ENCODE peak calls at places on chromosome 6, in six cellular contexts. K, B, J, N, Q and U are unnamed samples.

GRCh38 chr6:71531006-71531405 is 242.4 kb downstream of the OGFRL1 start:
- DNase-seq in K (no peak), B (no peak), J (no peak), N (no peak), Q (no peak), U (no peak)

GRCh38 chr6:157246048-157246630 is 77.2 kb downstream of the TMEM242 start:
- DNase-seq in K (no peak), B (no peak), J (no peak), N (no peak), Q (no peak), U (peak)

GRCh38 chr6:17635568-17635967 is 35.5 kb downstream of the FAM8A1 start:
- DNase-seq in K (no peak), B (no peak), J (no peak), N (no peak), Q (no peak), U (no peak)

GRCh38 chr6:148771212-148771601 is 24.4 kb downstream of the UST start:
- DNase-seq in K (peak), B (no peak), J (no peak), N (no peak), Q (no peak), U (no peak)

GRCh38 chr6:162777091-162777490 is 49.3 kb downstream of the PACRG start:
- DNase-seq in K (no peak), B (no peak), J (peak), N (no peak), Q (no peak), U (no peak)

GRCh38 chr6:111263837-111264236 is 176.5 kb downstream of the SLC16A10 start:
- DNase-seq in K (no peak), B (no peak), J (no peak), N (no peak), Q (no peak), U (no peak)

GRCh38 chr6:8944548-8944947 is 509.2 kb upstream of the SLC35B3 start:
- DNase-seq in K (no peak), B (no peak), J (no peak), N (no peak), Q (no peak), U (no peak)

GRCh38 chr6:131740161-131740560 is 29.3 kb upstream of the CTAGE9 start:
- DNase-seq in K (no peak), B (no peak), J (no peak), N (no peak), Q (no peak), U (no peak)

GRCh38 chr6:50837589-50838445 is 19.1 kb downstream of the TFAP2B start:
- DNase-seq in K (no peak), B (no peak), J (no peak), N (no peak), Q (no peak), U (no peak)

GRCh38 chr6:75418233-75418632 is 75.4 kb downstream of the FILIP1 start:
- DNase-seq in K (no peak), B (no peak), J (no peak), N (no peak), Q (peak), U (no peak)

GRCh38 chr6:23659125-23659524 is 466.9 kb upstream of the NRSN1 start:
- DNase-seq in K (no peak), B (peak), J (no peak), N (no peak), Q (peak), U (no peak)

GRCh38 chr6:32178547-32179440 is 589 bp downstream of the RNF5 start:
- DNase-seq in K (peak), B (no peak), J (peak), N (no peak), Q (no peak), U (no peak)

GRCh38 chr6:44527961-44528644 is 140.6 kb downstream of the CDC5L start:
- DNase-seq in K (no peak), B (no peak), J (no peak), N (no peak), Q (no peak), U (no peak)

GRCh38 chr6:7475081-7475480 is 66.4 kb upstream of the DSP start:
- DNase-seq in K (no peak), B (no peak), J (no peak), N (no peak), Q (no peak), U (no peak)

GRCh38 chr6:31113861-31114539 is 600 bp upstream of the PSORS1C1 start:
- DNase-seq in K (no peak), B (no peak), J (no peak), N (no peak), Q (no peak), U (no peak)

GRCh38 chr6:44254957-44255808 is 2.1 kb downstream of the SLC35B2 start:
- DNase-seq in K (no peak), B (peak), J (peak), N (no peak), Q (peak), U (no peak)

GRCh38 chr6:43873806-43874714 is 104.0 kb downstream of the VEGFA start:
- DNase-seq in K (no peak), B (peak), J (no peak), N (no peak), Q (no peak), U (no peak)

GRCh38 chr6:74100719-74101287 is 404.8 kb downstream of the CD109 start:
- DNase-seq in K (no peak), B (no peak), J (no peak), N (no peak), Q (no peak), U (no peak)

GRCh38 chr6:32047855-32048766 is 9.9 kb downstream of the CYP21A2 start:
- DNase-seq in K (peak), B (peak), J (peak), N (peak), Q (peak), U (peak)

GRCh38 chr6:20234136-20234535 is 21.9 kb upstream of the MBOAT1 start:
- DNase-seq in K (no peak), B (no peak), J (no peak), N (no peak), Q (no peak), U (no peak)

GRCh38 chr6:131972761-131973160 is 21.6 kb upstream of the CCN2 start:
- DNase-seq in K (no peak), B (no peak), J (no peak), N (no peak), Q (no peak), U (no peak)

GRCh38 chr6:20630617-20631448 is 96.6 kb downstream of the CDKAL1 start:
- DNase-seq in K (no peak), B (no peak), J (no peak), N (no peak), Q (no peak), U (no peak)

GRCh38 chr6:110250838-110251237 is 70.6 kb downstream of the CDC40 start:
- DNase-seq in K (no peak), B (no peak), J (no peak), N (no peak), Q (peak), U (no peak)

GRCh38 chr6:89048985-89049384 is 31.6 kb upstream of the PNRC1 start:
- DNase-seq in K (no peak), B (no peak), J (no peak), N (no peak), Q (peak), U (no peak)

GRCh38 chr6:135212935-135213334 is 31.8 kb downstream of the MYB start:
- DNase-seq in K (no peak), B (no peak), J (no peak), N (no peak), Q (no peak), U (no peak)

GRCh38 chr6:135922746-135923145 is 71.2 kb downstream of the PDE7B start:
- DNase-seq in K (no peak), B (no peak), J (no peak), N (no peak), Q (no peak), U (no peak)

GRCh38 chr6:133241088-133241900 is at the start of gene EYA4:
- DNase-seq in K (peak), B (peak), J (peak), N (peak), Q (peak), U (no peak)

GRCh38 chr6:50816115-50816675 is 2.5 kb upstream of the TFAP2B start:
- DNase-seq in K (peak), B (peak), J (peak), N (peak), Q (peak), U (peak)

GRCh38 chr6:583116-583515 is 73.8 kb downstream of the HUS1B start:
- DNase-seq in K (no peak), B (no peak), J (no peak), N (no peak), Q (no peak), U (no peak)

GRCh38 chr6:582370-582769 is 74.5 kb downstream of the HUS1B start:
- DNase-seq in K (no peak), B (no peak), J (no peak), N (no peak), Q (no peak), U (no peak)

GRCh38 chr6:583639-584038 is 73.3 kb downstream of the HUS1B start:
- DNase-seq in K (no peak), B (no peak), J (no peak), N (no peak), Q (no peak), U (no peak)

GRCh38 chr6:579339-579738 is 77.6 kb downstream of the HUS1B start:
- DNase-seq in K (no peak), B (no peak), J (no peak), N (no peak), Q (peak), U (no peak)
- TF ChIP-seq CTCF in K (no peak), B (no peak), J (no peak), N (no peak), Q (peak), U (no peak)

DNA sequence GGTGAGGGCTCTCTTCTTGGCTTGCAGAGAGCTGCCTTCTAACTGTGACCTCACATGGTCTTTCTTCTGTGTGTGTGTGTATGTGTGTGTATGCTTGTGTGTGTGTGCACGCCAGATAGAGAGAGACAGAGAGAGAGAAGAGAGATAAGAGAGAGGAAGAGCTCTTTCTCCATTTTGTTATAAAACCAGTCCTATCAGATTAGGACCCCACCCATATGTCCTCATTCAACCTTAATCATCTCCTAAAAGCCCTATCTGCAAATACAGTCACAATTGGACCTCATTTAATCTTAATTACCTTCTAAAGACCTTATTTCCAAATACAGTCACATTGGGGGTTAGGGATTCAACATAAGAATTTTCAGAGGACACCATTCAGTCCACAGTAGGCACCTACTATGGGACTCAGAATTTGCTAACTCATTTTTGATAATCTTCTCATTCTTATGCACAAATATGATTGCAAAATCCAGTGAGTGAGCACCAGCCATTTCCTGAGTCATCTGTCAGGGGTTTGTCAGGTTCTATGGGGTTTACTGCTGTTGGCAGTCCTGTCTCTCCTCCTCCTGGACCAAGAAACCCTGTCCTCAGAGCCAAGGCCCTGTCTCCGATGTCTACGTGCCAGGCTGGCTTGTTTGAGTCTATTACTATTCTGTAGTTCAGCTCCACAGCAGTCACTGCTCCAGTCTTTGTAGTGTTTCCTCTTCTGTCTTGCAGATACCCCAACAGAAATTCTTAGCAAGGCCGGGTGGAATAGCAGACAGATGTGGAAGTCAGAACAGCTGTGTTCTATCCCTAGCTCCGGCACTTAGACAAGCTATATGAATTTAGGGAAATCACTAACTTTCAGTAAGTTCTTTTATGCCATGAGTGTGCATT is 59.0 kb upstream of the FAM184A start:
- DNase-seq in K (no peak), B (no peak), J (no peak), N (no peak), Q (no peak), U (peak)
- H3K27ac ChIP-seq in K (no peak), B (peak), J (no peak), N (no peak), Q (no peak), U (peak)

GRCh38 chr6:137045221-137045789 is 540 bp upstream of the IL20RA start:
- DNase-seq in K (no peak), B (no peak), J (no peak), N (no peak), Q (no peak), U (no peak)

GRCh38 chr6:137044366-137045220 is at the start of gene IL20RA:
- DNase-seq in K (peak), B (peak), J (peak), N (peak), Q (no peak), U (no peak)

GRCh38 chr6:137040393-137040792 is 4.4 kb downstream of the IL20RA start:
- DNase-seq in K (no peak), B (no peak), J (no peak), N (no peak), Q (no peak), U (no peak)

GRCh38 chr6:137046871-137047412 is 2.2 kb upstream of the IL20RA start:
- DNase-seq in K (no peak), B (no peak), J (no peak), N (no peak), Q (no peak), U (no peak)

GRCh38 chr6:137043710-137044365 is 927 bp downstream of the IL20RA start:
- DNase-seq in K (no peak), B (peak), J (no peak), N (no peak), Q (peak), U (no peak)
- H3K4me3 ChIP-seq in K (peak), B (peak), J (peak), N (peak), Q (peak), U (peak)

GRCh38 chr6:165769401-165769800 is 106.4 kb upstream of the PDE10A start:
- DNase-seq in K (no peak), B (no peak), J (no peak), N (no peak), Q (no peak), U (no peak)

GRCh38 chr6:165768961-165769360 is 105.9 kb upstream of the PDE10A start:
- DNase-seq in K (no peak), B (no peak), J (no peak), N (no peak), Q (no peak), U (no peak)

GRCh38 chr6:165767228-165767627 is 104.2 kb upstream of the PDE10A start:
- DNase-seq in K (no peak), B (no peak), J (no peak), N (no peak), Q (no peak), U (no peak)

GRCh38 chr6:165766026-165766425 is 103.0 kb upstream of the PDE10A start:
- DNase-seq in K (no peak), B (no peak), J (no peak), N (no peak), Q (no peak), U (no peak)

DNA sequence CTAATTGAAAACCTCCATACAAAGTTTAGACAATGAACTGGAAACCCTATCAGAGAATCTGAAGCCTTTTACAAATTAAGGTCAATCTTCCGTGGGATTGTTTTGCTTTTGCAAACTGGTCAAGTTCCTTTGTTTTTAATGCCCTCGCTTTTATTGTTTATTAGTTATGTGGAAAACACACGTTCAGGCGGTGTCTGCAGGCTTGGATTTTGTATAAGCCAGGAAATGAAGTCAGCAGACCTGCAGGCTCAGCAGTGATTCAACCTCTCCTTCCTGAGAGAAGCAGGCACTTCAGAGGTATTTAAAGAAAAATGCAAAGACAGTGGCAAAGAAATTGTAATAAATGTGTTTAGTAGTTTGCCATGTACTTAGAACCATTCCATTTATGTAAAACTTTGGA is 103.4 kb upstream of the PDE10A start:
- DNase-seq in K (no peak), B (no peak), J (no peak), N (no peak), Q (no peak), U (no peak)
- TF ChIP-seq CTCF in K (no peak), B (no peak), J (no peak), N (no peak), Q (no peak), U (no peak)

DNA sequence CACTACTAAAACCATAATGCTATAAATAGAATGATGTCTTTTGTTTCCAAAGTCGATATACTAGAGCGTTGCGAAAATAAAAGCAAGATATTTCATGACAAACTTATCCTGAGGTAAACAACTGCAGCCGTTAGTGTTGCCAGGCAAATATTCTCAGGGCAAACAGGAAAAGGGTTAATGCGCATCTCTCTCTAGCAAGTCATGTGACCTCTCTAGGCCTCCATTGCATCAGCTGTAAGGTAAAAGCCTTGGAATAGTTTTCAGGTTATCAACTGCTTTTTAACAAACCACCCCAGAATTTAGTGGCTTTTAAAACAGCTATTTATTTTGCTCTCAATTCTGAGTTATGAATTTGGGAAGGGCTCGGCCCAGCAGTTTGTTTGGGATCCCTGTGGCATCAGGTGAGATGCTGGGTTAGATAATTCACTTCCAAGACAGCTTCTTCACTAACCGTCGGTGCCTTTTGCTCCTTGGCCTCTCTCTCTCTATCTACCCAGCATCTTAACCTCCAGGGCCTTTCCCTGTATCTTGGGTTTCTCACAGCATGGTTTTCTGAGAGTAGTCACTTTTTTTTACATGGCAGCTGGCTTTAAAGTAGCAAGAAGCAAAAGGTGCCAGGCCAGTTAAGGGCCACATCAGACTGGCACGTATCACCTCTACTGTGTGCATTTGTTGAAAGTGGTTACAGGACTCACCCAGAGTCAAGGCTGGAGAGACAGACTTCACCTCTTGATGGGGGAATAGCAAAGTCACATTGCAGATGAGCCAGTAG is 39.2 kb upstream of the LTV1 start:
- DNase-seq in K (no peak), B (no peak), J (no peak), N (no peak), Q (no peak), U (no peak)
- H3K27ac ChIP-seq in K (no peak), B (no peak), J (no peak), N (no peak), Q (no peak), U (no peak)

DNA sequence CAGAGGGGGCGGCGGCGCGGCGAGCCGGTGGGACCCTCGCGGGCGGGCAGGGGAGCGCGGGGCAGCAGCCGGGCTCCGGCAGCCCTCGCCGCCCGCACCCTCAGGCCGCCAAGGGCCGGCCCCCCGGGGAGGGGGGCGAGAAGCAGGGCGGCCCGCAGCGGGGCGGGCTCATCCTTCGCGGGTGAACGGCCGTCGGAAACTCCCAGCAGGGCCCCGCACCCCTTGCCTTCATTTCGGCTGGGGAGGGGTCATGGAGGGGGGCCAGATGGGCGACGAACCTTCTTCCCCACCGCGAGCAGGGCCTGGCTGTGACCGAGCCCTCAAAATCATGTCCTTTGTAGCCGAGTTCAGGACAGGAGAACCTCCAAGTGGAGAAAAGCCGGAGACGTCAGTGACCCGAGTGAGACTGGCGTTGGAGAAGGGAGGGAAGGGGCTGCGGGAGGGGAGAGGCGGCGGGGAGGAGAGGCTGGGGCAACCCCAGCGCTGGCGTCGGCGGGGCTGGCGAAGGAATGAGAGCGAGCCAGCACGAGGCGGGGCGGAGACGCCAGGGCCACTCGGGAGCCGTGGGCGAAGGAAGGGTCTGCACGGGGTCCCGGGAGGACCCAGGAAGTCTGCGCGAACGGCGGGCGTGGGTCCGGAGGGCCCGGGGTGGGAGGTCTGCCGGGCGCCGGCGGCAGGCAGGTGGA is 596 bp upstream of the FOXC1 start:
- DNase-seq in K (no peak), B (no peak), J (peak), N (peak), Q (no peak), U (peak)
- H3K4me3 ChIP-seq in K (peak), B (peak), J (peak), N (peak), Q (peak), U (peak)